ENCODE peak calls at places on chromosomes 7 and 10, in six cellular contexts. F, I, R, T, Z and Q are unnamed samples.

GRCh38 chr7:148264933-148265557 is 325.5 kb upstream of the C7orf33 start:
- DNase-seq in F (peak), T (peak), I (peak), R (no peak), Z (peak), Q (peak)

GRCh38 chr7:18337023-18337422 is 158.5 kb upstream of the HDAC9 start:
- DNase-seq in I (no peak), F (no peak), T (no peak), R (no peak), Z (no peak), Q (no peak)

GRCh38 chr7:157809154-157809862 is 472.5 kb downstream of the DNAJB6 start:
- DNase-seq in R (no peak), T (no peak), Z (no peak), F (no peak), I (no peak), Q (no peak)

GRCh38 chr7:46026741-46027140 is 105.7 kb upstream of the IGFBP3 start:
- DNase-seq in Z (no peak), F (no peak), T (no peak), I (no peak), R (no peak), Q (no peak)

GRCh38 chr7:1542329-1542728 is 11.8 kb downstream of the MAFK start:
- DNase-seq in R (no peak), F (no peak), T (no peak), Z (no peak), I (no peak), Q (no peak)

GRCh38 chr7:15832996-15833395 is 146.5 kb upstream of the MEOX2 start:
- DNase-seq in R (no peak), I (no peak), Z (no peak), T (no peak), F (no peak), Q (no peak)

GRCh38 chr7:44065431-44066110 is at the start of gene PGAM2:
- DNase-seq in I (peak), T (no peak), F (peak), Z (no peak), R (peak), Q (no peak)

GRCh38 chr7:50653997-50654425 is 88.8 kb upstream of the DDC start:
- DNase-seq in I (no peak), T (no peak), Z (no peak), F (no peak), R (no peak), Q (peak)

GRCh38 chr7:110698576-110698975 is 392.4 kb upstream of the LRRN3 start:
- DNase-seq in Z (no peak), R (no peak), T (no peak), I (no peak), F (no peak), Q (peak)

GRCh38 chr7:116271980-116272886 is 61.9 kb downstream of the TES start:
- DNase-seq in I (no peak), Z (peak), F (peak), T (peak), R (no peak), Q (peak)

GRCh38 chr10:73131913-73132686 is 21.8 kb downstream of the NUDT13 start:
- DNase-seq in T (no peak), F (no peak), Z (no peak), R (no peak), I (no peak), Q (no peak)

DNA sequence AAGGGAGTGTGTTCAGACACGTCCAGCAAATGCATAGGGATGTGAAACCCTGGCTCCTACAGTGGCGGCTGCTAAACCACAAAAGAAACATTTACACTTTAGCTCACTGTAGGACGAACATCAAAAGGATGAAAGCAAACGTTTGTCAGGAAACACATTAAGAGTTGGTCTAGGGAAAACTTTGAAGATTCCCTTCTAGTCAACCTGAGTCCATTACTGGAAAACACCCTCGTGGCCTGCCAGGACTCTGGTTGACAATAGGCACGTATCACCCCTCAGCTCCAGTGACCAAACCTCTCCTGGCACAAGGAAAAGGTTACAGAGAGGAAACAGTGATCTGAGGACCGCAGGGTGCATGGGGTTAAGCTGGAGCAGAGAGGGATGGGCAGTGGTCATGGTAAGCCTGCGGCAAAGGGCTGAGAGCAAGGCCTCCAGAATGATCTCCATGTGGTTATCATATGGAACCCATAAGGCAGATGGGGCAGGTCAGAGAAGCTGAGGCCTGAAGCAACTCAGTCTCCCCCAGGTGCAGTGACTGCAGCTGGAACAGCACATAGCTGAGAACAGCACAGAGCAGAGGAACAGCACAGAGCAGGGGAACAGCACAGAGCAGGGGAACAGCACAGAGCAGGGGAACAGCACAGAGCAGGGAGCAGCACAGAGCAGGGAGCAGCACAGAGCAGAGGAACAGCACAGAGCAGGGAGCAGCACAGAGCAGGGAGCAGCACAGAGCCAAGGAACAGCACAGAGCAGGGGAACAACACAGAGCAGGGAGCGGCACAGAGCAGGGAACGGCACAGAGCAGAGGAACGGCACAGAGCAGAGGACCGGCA is 49.9 kb downstream of the CHST15 start:
- DNase-seq in I (no peak), F (no peak), Z (no peak), R (no peak), T (no peak), Q (no peak)
- H3K4me2 ChIP-seq in I (no peak), F (no peak), Z (no peak), R (no peak), T (no peak), Q (no peak)

DNA sequence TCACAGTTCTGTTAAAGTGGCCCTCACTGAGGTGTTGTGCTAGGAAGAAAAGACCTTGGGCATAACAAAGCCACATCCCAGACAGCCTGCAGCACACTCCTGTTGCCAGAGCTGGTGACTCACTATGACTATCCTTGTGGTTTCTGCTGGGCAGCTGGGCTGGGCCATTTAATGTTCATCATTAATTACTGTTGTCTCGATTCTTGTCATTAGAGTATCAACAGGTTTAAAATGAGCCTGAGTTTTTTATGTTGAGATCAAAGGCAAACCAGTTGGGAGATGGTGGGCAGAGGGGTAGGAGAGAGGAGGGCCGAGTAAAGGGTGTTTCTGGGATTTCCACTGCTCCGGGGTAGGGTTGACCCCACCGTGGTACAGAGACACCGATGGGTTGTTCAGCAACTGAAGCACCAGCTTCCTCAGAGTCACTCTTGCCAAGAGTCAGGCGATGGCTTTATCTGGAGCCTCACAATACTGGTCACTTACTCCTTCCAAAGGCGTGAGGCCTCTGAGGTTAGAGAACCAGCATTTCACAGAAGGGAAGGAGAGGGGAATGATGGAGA is 128.7 kb upstream of the LYZL1 start:
- DNase-seq in R (no peak), I (peak), F (peak), Z (peak), T (peak), Q (peak)
- H2BK120ac ChIP-seq in R (no peak), I (peak), F (peak), Z (no peak), T (peak), Q (peak)

DNA sequence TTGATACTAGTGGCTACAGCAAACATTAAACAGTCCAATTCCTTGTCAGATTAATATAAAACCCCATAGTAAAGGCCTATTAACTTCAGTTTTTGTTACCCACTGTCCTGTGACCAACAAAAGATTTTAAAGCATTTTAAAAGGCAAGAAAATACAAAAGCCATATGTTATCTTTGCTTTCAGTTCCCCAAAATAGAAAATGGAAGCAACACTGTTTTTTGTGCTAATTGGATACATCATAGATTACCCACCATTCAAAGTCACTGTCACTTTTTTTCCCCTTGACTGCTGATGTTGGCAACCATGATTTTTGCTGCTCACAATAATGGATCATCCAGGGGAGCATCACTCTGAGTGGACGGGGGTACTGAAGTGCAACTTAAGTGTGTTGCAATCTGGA is 52.4 kb upstream of the TMEM140 start:
- DNase-seq in F (no peak), I (no peak), T (no peak), Z (no peak), R (no peak), Q (no peak)
- H3K4me2 ChIP-seq in F (no peak), I (no peak), T (no peak), Z (no peak), R (no peak), Q (no peak)

GRCh38 chr7:101232141-101232821 is 5.3 kb downstream of the CLDN15 start:
- DNase-seq in F (peak), R (no peak), T (peak), Z (no peak), I (peak), Q (no peak)
- H2BK120ac ChIP-seq in F (no peak), R (no peak), T (no peak), Z (no peak), I (no peak), Q (no peak)

DNA sequence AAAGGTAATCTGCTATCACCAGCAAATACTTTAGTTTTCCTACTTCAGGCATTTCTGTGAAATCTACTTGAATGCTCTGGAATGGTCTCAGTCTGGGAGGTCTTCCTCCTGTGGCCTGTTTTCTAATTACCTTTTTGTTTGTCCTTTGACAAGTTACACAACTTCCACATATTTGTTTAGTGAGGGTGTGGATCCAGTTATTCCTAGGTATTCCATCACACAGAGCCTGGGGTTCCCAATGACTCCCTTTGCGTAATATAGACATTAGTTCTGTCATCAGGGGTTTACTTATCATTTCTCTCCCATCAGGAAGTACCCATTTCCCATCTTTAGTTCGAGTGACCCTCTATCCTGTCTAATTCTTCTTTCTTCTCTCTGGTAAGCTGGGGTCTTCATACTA is 28.1 kb upstream of the ELOVL3 start:
- DNase-seq in F (no peak), Z (no peak), R (no peak), T (no peak), I (no peak), Q (no peak)
- H3K4me2 ChIP-seq in F (no peak), Z (no peak), R (no peak), T (no peak), I (no peak), Q (no peak)

GRCh38 chr7:102252373-102252982 is 34.2 kb upstream of the SH2B2 start:
- DNase-seq in T (no peak), R (peak), I (no peak), F (no peak), Z (no peak), Q (no peak)
- H2BK120ac ChIP-seq in T (no peak), R (no peak), I (no peak), F (no peak), Z (no peak), Q (no peak)

DNA sequence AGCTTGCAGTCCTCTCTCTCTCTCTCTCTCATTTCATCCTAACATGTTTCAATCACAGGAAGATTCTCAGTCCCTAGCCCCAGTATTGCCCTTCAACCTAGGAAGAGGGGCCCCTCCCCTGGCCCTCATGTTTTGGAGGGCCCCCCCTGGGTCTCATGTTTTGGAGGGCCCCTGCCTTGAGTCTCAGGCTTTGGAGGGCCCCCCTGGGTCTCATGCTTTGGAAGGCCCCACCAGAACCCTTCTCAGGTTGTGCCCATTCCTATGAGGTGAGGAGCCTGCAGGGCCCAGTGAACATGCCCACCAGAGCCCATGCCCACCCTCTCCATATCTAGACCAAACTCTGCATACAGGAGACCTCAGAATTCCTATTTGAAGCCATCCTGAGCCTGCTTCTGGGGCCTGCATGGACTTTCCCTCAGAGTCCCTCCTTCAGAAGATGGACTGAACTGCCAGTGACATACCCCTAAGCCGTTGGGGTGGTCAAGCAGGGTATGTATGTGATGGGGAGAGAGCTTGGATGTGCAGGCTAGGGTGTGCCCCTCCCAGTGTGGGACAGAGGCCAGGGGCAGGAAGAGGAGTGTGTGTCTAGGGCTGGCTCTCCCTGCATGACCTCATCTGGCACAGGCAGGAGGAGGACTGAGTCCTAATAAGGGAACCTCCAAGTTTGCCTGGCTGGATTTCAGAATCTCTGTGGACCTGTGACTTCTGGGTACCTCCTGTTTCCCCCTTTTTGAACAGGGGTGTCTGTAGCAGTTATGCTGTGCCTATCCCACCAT is 8.1 kb upstream of the VDAC2 start:
- DNase-seq in R (no peak), F (no peak), T (no peak), I (no peak), Z (peak), Q (peak)
- H3K4me2 ChIP-seq in R (no peak), F (no peak), T (no peak), I (no peak), Z (no peak), Q (no peak)

DNA sequence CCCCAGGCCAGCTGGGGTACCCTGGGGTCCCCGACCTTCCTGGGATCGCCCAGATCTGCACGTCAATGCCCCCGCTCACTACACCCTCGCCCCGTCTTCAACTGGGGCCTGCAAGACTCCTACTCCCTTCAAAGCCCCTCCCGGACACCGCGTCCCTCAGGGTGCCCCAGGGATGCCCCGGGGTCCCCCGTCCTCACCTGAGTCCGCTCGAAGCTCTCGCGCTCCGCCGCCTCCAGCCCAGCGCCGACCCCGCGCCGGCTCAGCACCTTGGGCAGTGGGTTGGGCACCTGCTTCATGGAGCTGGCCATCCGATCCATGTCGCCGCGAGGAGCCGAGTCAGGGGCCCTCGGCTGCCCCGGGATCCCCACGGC is at the start of gene HIP1:
- DNase-seq in T (no peak), F (no peak), R (no peak), I (no peak), Z (no peak), Q (no peak)
- H2BK120ac ChIP-seq in T (no peak), F (no peak), R (peak), I (no peak), Z (peak), Q (peak)

GRCh38 chr10:117130862-117131389 is 7.1 kb downstream of the VAX1 start:
- DNase-seq in T (no peak), R (no peak), Z (no peak), I (no peak), F (peak), Q (no peak)
- H3K4me2 ChIP-seq in T (peak), R (peak), Z (no peak), I (peak), F (peak), Q (peak)

GRCh38 chr10:11335167-11335652 is 276.2 kb downstream of the USP6NL start:
- DNase-seq in R (no peak), I (no peak), Z (peak), T (peak), F (peak), Q (peak)

GRCh38 chr10:11336703-11337102 is 274.7 kb downstream of the USP6NL start:
- DNase-seq in R (peak), T (no peak), Z (no peak), I (no peak), F (peak), Q (no peak)

GRCh38 chr10:11337516-11337915 is 273.9 kb downstream of the USP6NL start:
- DNase-seq in Z (no peak), I (no peak), F (no peak), T (no peak), R (no peak), Q (no peak)

GRCh38 chr10:11338160-11338844 is 273.1 kb downstream of the USP6NL start:
- DNase-seq in T (no peak), F (no peak), R (no peak), Z (no peak), I (no peak), Q (no peak)

DNA sequence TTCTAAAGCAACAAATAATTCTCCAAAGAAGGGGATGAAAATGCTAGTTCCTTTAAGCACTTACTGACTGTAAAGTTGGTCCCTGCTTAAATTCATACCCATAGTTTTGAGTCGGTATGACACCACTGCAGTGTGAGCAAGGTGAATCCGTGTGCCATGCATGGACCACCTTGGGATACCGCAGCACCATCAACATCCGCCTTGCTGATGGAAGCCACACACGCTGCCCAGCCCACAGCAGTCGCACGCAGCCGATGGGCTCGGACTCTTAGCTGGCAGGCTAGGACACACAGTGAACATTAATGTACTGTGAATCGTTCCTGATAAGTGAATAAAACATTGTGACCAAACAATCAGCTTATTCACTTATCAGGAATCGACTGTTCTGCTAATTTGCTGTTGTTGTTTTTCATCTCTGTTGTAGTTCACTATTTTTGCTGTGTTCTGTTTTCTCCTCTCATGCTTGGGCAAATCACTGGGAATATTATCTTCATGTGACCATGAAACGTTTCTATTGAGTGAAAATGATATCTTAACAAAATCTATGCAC is 275.5 kb downstream of the USP6NL start:
- DNase-seq in I (no peak), R (no peak), Z (no peak), F (no peak), T (no peak), Q (no peak)
- H2BK120ac ChIP-seq in I (no peak), R (no peak), Z (no peak), F (no peak), T (peak), Q (no peak)